ENCODE peak calls at places on chromosomes 7 and 10, in eight cellular contexts. K is CD4-positive, alpha-beta T cell; S is stimulated activated CD4-positive, alpha-beta T cell treated with anti-CD3 and anti-CD28 coated beads, TNF-alpha, amount 100 ng/mL, for 24 hours; O is kidney epithelial cell; B is SK-N-DZ; P is A172; C is iPS DF 6.9; F is MV-4-11. L is an unnamed sample.

GRCh38 chr7:47119408-47119807 is 462.5 kb downstream of the TNS3 start:
- DNase-seq in K (no peak), S (no peak), O (no peak), B (no peak), P (no peak), C (no peak), F (no peak), L (no peak)

GRCh38 chr10:87541114-87541513 is 36.4 kb downstream of the MINPP1 start:
- DNase-seq in K (no peak), S (no peak), O (no peak), B (no peak), P (peak), C (no peak), F (no peak), L (no peak)

GRCh38 chr7:67598469-67598868 is 601.8 kb downstream of the TYW1 start:
- DNase-seq in K (no peak), S (no peak), O (no peak), B (no peak), P (no peak), C (no peak), F (no peak), L (no peak)

GRCh38 chr7:2688409-2689342 is 674 bp downstream of the AMZ1 start:
- DNase-seq in K (no peak), S (no peak), O (no peak), B (no peak), P (no peak), C (no peak), F (no peak), L (no peak)

GRCh38 chr7:29563590-29564454 is at the start of gene PRR15:
- DNase-seq in K (no peak), S (no peak), O (no peak), B (peak), P (peak), C (no peak), F (no peak), L (peak)

GRCh38 chr7:142876991-142877910 is 8.3 kb downstream of the TRPV6 start:
- DNase-seq in K (no peak), S (no peak), O (no peak), B (no peak), P (no peak), C (no peak), F (no peak), L (no peak)

GRCh38 chr7:142231716-142232115 is 26.1 kb downstream of the PRSS58 start:
- DNase-seq in K (no peak), S (no peak), O (no peak), B (peak), P (peak), C (peak), F (peak), L (peak)

GRCh38 chr10:44355630-44356029 is 29.3 kb downstream of the CXCL12 start:
- DNase-seq in K (no peak), S (no peak), O (no peak), B (no peak), P (no peak), C (no peak), F (no peak), L (no peak)

GRCh38 chr10:48845512-48845911 is 94.1 kb downstream of the LRRC18 start:
- DNase-seq in K (no peak), S (no peak), O (no peak), B (no peak), P (no peak), C (no peak), F (no peak), L (no peak)

L was measured in iPS DF 19.7.